ENCODE peak calls at places on chromosomes 16 and 17, in eight cellular contexts. W is astrocyte of the spinal cord; F is tibial artery; G is activated CD8-positive, alpha-beta T cell treated with anti-CD3 and anti-CD28 coated beads for 36 hours; R is body of pancreas; H is MCF 10A; P is dorsolateral prefrontal cortex; O is A549. X is an unnamed sample.

GRCh38 chr17:74448774-74449173 is 16.9 kb downstream of the GPRC5C start:
- DNase-seq in W (no peak), F (peak), G (no peak), R (no peak), H (no peak), P (no peak), O (no peak), X (no peak)

GRCh38 chr16:30351586-30352419 is 3.3 kb downstream of the CD2BP2 start:
- DNase-seq in W (peak), F (peak), G (no peak), R (peak), H (peak), P (peak), O (no peak), X (peak)

GRCh38 chr17:37743612-37743874 is 1.3 kb downstream of the HNF1B start:
- DNase-seq in W (no peak), F (no peak), G (peak), R (peak), H (no peak), P (no peak), O (peak), X (no peak)

GRCh38 chr17:55273579-55274370 is 9.0 kb downstream of the HLF start:
- DNase-seq in W (no peak), F (peak), G (no peak), R (peak), H (peak), P (peak), O (no peak), X (peak)

GRCh38 chr16:35314298-35314697 is 1854.9 kb downstream of the TP53TG3F start:
- DNase-seq in W (no peak), F (no peak), G (no peak), R (no peak), H (no peak), P (no peak), O (no peak), X (no peak)

GRCh38 chr17:56737741-56738161 is 96.0 kb downstream of the C17orf67 start:
- DNase-seq in W (peak), F (no peak), G (no peak), R (no peak), H (no peak), P (no peak), O (no peak), X (no peak)

GRCh38 chr16:24609740-24610420 is 70.5 kb downstream of the RBBP6 start:
- DNase-seq in W (peak), F (peak), G (peak), R (peak), H (peak), P (peak), O (no peak), X (peak)

GRCh38 chr16:50747206-50747956 is 5.5 kb downstream of the CYLD start:
- DNase-seq in W (no peak), F (no peak), G (peak), R (no peak), H (peak), P (no peak), O (no peak), X (peak)

GRCh38 chr17:63528183-63528582 is 5.0 kb downstream of the KCNH6 start:
- DNase-seq in W (no peak), F (no peak), G (no peak), R (no peak), H (no peak), P (no peak), O (no peak), X (no peak)

GRCh38 chr16:85191341-85191965 is 79.2 kb upstream of the CIBAR2 start:
- DNase-seq in W (no peak), F (no peak), G (no peak), R (no peak), H (no peak), P (no peak), O (no peak), X (no peak)

GRCh38 chr16:55323637-55324490 is at the start of gene IRX6:
- DNase-seq in W (no peak), F (peak), G (no peak), R (peak), H (peak), P (no peak), O (peak), X (peak)

GRCh38 chr16:87330646-87331045 is 13.5 kb upstream of the C16orf95 start:
- DNase-seq in W (no peak), F (no peak), G (no peak), R (no peak), H (no peak), P (no peak), O (no peak), X (no peak)

GRCh38 chr17:79664925-79665738 is 54.3 kb upstream of the RBFOX3 start:
- DNase-seq in W (no peak), F (peak), G (no peak), R (peak), H (peak), P (peak), O (no peak), X (peak)

GRCh38 chr17:8628609-8629169 is 1.8 kb downstream of the MYH10 start:
- DNase-seq in W (peak), F (no peak), G (no peak), R (no peak), H (no peak), P (no peak), O (no peak), X (no peak)

GRCh38 chr17:39979865-39980401 is 674 bp upstream of the PSMD3 start:
- DNase-seq in W (no peak), F (no peak), G (peak), R (no peak), H (peak), P (no peak), O (peak), X (peak)

GRCh38 chr17:74212262-74212912 is 984 bp upstream of the TTYH2 start:
- DNase-seq in W (no peak), F (no peak), G (peak), R (no peak), H (no peak), P (no peak), O (no peak), X (peak)

GRCh38 chr17:58388302-58389190 is 28.8 kb downstream of the RNF43 start:
- DNase-seq in W (peak), F (no peak), G (no peak), R (no peak), H (peak), P (no peak), O (no peak), X (peak)

GRCh38 chr17:62824290-62825135 is 16.4 kb upstream of the MARCHF10 start:
- DNase-seq in W (peak), F (no peak), G (no peak), R (no peak), H (peak), P (no peak), O (peak), X (peak)

GRCh38 chr17:71085238-71086033 is 916.1 kb downstream of the KCNJ2 start:
- DNase-seq in W (no peak), F (no peak), G (peak), R (peak), H (peak), P (no peak), O (peak), X (no peak)

GRCh38 chr16:23514381-23515152 is 4.3 kb upstream of the GGA2 start:
- DNase-seq in W (no peak), F (peak), G (peak), R (no peak), H (no peak), P (no peak), O (no peak), X (no peak)

GRCh38 chr16:11494029-11494428 is 92.7 kb downstream of the LITAF start:
- DNase-seq in W (no peak), F (no peak), G (no peak), R (no peak), H (no peak), P (no peak), O (no peak), X (no peak)

GRCh38 chr17:8941980-8942617 is 23.4 kb downstream of the PIK3R5 start:
- DNase-seq in W (no peak), F (no peak), G (peak), R (no peak), H (no peak), P (no peak), O (no peak), X (no peak)

GRCh38 chr16:87048038-87048743 is 269.0 kb downstream of the C16orf95 start:
- DNase-seq in W (no peak), F (peak), G (no peak), R (no peak), H (no peak), P (no peak), O (no peak), X (no peak)

GRCh38 chr16:85929259-85929704 is 30.3 kb downstream of the IRF8 start:
- DNase-seq in W (no peak), F (no peak), G (no peak), R (no peak), H (no peak), P (no peak), O (no peak), X (no peak)

GRCh38 chr17:1640329-1641064 is 5.0 kb downstream of the SCARF1 start:
- DNase-seq in W (no peak), F (no peak), G (no peak), R (peak), H (no peak), P (peak), O (no peak), X (no peak)

GRCh38 chr17:6507535-6507934 is 48.8 kb downstream of the PITPNM3 start:
- DNase-seq in W (peak), F (peak), G (no peak), R (no peak), H (peak), P (peak), O (peak), X (peak)

GRCh38 chr16:5769513-5769912 is 671.9 kb upstream of the EEF2KMT start:
- DNase-seq in W (no peak), F (no peak), G (no peak), R (no peak), H (no peak), P (no peak), O (no peak), X (no peak)

GRCh38 chr17:81723651-81724209 is 11.6 kb downstream of the SLC25A10 start:
- DNase-seq in W (no peak), F (no peak), G (no peak), R (peak), H (peak), P (no peak), O (no peak), X (no peak)

GRCh38 chr16:15822957-15823356 is 33.9 kb downstream of the MYH11 start:
- DNase-seq in W (no peak), F (peak), G (no peak), R (peak), H (no peak), P (no peak), O (no peak), X (no peak)

GRCh38 chr17:79695293-79696158 is 35.2 kb upstream of the ENPP7 start:
- DNase-seq in W (peak), F (no peak), G (peak), R (peak), H (peak), P (no peak), O (no peak), X (peak)

GRCh38 chr17:6642592-6642991 is 1.7 kb downstream of the TXNDC17 start:
- DNase-seq in W (no peak), F (no peak), G (no peak), R (no peak), H (no peak), P (no peak), O (no peak), X (peak)

GRCh38 chr17:8143581-8144400 is 8.4 kb downstream of the PER1 start:
- DNase-seq in W (no peak), F (no peak), G (no peak), R (no peak), H (no peak), P (no peak), O (no peak), X (no peak)

GRCh38 chr16:68400083-68400923 is 48.0 kb downstream of the SMPD3 start:
- DNase-seq in W (no peak), F (no peak), G (peak), R (no peak), H (no peak), P (no peak), O (no peak), X (no peak)

GRCh38 chr17:17830740-17831207 is 6.0 kb downstream of the SREBF1 start:
- DNase-seq in W (no peak), F (no peak), G (no peak), R (peak), H (no peak), P (no peak), O (no peak), X (no peak)

GRCh38 chr16:84339316-84339715 is 29.0 kb upstream of the ATP2C2 start:
- DNase-seq in W (no peak), F (no peak), G (no peak), R (no peak), H (no peak), P (no peak), O (no peak), X (no peak)

GRCh38 chr17:51643702-51644490 is 383.6 kb downstream of the UTP18 start:
- DNase-seq in W (no peak), F (no peak), G (no peak), R (no peak), H (peak), P (no peak), O (no peak), X (no peak)

GRCh38 chr17:51641999-51642398 is 381.7 kb downstream of the UTP18 start:
- DNase-seq in W (no peak), F (no peak), G (no peak), R (no peak), H (no peak), P (no peak), O (no peak), X (no peak)

GRCh38 chr17:51636291-51636690 is 375.9 kb downstream of the UTP18 start:
- DNase-seq in W (no peak), F (no peak), G (no peak), R (no peak), H (peak), P (no peak), O (peak), X (no peak)

GRCh38 chr17:51638909-51639308 is 378.6 kb downstream of the UTP18 start:
- DNase-seq in W (no peak), F (no peak), G (no peak), R (no peak), H (no peak), P (no peak), O (no peak), X (no peak)

DNA sequence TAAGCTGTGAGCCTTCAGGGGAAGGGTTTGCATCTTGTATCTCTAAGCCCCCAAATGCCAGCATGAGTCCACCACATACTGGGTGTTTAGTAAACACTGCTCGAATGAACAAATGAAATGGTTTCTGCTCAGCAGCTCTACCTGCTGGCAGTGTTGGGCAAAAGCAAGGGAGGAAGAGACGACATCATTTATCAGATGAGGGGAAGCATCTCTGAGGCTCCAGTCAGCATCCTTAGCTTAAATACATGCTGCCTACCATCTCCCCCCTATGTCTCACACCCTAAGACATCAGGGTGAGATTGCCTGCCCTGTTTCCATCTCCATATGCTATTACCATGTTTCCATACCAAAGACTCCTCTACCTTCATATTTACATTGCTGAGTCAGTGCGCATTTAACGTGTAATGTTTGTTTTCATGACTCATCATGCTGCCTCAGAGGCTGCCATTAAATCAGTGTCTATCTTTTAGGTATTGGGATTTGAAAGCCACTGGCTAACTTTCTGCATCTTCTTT is 379.8 kb downstream of the UTP18 start:
- DNase-seq in W (no peak), F (no peak), G (peak), R (no peak), H (peak), P (no peak), O (peak), X (no peak)
- TF ChIP-seq CTCF in W (no peak), F (no peak), G (peak), R (no peak), H (peak), P (no peak), O (peak), X (no peak)

GRCh38 chr16:82630688-82631087 is 3.9 kb downstream of the CDH13 start:
- DNase-seq in W (peak), F (no peak), G (no peak), R (no peak), H (peak), P (no peak), O (no peak), X (no peak)
- TF ChIP-seq CTCF in W (peak), F (peak), G (no peak), R (no peak), H (peak), P (peak), O (peak), X (peak)

GRCh38 chr17:66018786-66019185 is 173.1 kb downstream of the CEP112 start:
- DNase-seq in W (no peak), F (no peak), G (no peak), R (no peak), H (no peak), P (no peak), O (no peak), X (no peak)
- TF ChIP-seq CTCF in W (no peak), F (no peak), G (no peak), R (no peak), H (no peak), P (no peak), O (no peak), X (no peak)

GRCh38 chr17:30299000-30299399 is 7.3 kb upstream of the BLMH start:
- DNase-seq in W (peak), F (no peak), G (no peak), R (no peak), H (no peak), P (no peak), O (no peak), X (peak)
- TF ChIP-seq CTCF in W (peak), F (no peak), G (peak), R (peak), H (no peak), P (no peak), O (peak), X (peak)